ENCODE peak calls at places on chromosomes 12 and 14, in nine cellular contexts. One of them, this sample, is unnamed.

GRCh38 chr12:12779529-12779928 is 5.9 kb upstream of the APOLD1 start:
- DNase-seq in colonic mucosa: no peak
- DNase-seq in ascending aorta: no peak
- DNase-seq in MM.1S: no peak
- DNase-seq in stomach: no peak
- DNase-seq in cardiac muscle cell: no peak
- DNase-seq in breast epithelium: no peak
- DNase-seq in uterus: no peak
- DNase-seq in fibroblast of lung: peak; percentile 88
- DNase-seq in this sample: no peak

GRCh38 chr12:22518067-22518719 is 26.1 kb downstream of the C2CD5 start:
- DNase-seq in breast epithelium: no peak
- DNase-seq in stomach: peak; percentile 84
- DNase-seq in MM.1S: no peak
- DNase-seq in cardiac muscle cell: no peak
- DNase-seq in fibroblast of lung: peak; percentile 65
- DNase-seq in uterus: no peak
- DNase-seq in ascending aorta: no peak
- DNase-seq in colonic mucosa: peak; percentile 32
- DNase-seq in this sample: no peak

GRCh38 chr14:85214471-85214870 is 315.5 kb upstream of the FLRT2 start:
- DNase-seq in fibroblast of lung: peak; percentile 4
- DNase-seq in uterus: no peak
- DNase-seq in stomach: no peak
- DNase-seq in ascending aorta: no peak
- DNase-seq in cardiac muscle cell: no peak
- DNase-seq in MM.1S: no peak
- DNase-seq in colonic mucosa: no peak
- DNase-seq in breast epithelium: no peak
- DNase-seq in this sample: no peak

GRCh38 chr14:25833341-25834121 is 764.3 kb downstream of the NOVA1 start:
- DNase-seq in colonic mucosa: peak; percentile 49
- DNase-seq in ascending aorta: no peak
- DNase-seq in stomach: peak; percentile 27
- DNase-seq in breast epithelium: no peak
- DNase-seq in cardiac muscle cell: peak; percentile 73
- DNase-seq in uterus: peak; percentile 19
- DNase-seq in MM.1S: peak; percentile 21
- DNase-seq in fibroblast of lung: peak; percentile 42
- DNase-seq in this sample: no peak

GRCh38 chr14:26993541-26993940 is 395.7 kb upstream of the NOVA1 start:
- DNase-seq in cardiac muscle cell: no peak
- DNase-seq in uterus: no peak
- DNase-seq in colonic mucosa: no peak
- DNase-seq in breast epithelium: no peak
- DNase-seq in fibroblast of lung: no peak
- DNase-seq in MM.1S: no peak
- DNase-seq in stomach: no peak
- DNase-seq in ascending aorta: no peak
- DNase-seq in this sample: no peak

GRCh38 chr14:91660790-91661189 is 71.1 kb downstream of the CATSPERB start:
- DNase-seq in ascending aorta: no peak
- DNase-seq in colonic mucosa: no peak
- DNase-seq in fibroblast of lung: no peak
- DNase-seq in breast epithelium: no peak
- DNase-seq in MM.1S: no peak
- DNase-seq in cardiac muscle cell: no peak
- DNase-seq in stomach: no peak
- DNase-seq in uterus: no peak
- DNase-seq in this sample: no peak

GRCh38 chr12:94147991-94148840 is at the start of gene PLXNC1:
- DNase-seq in cardiac muscle cell: peak; percentile 74
- DNase-seq in MM.1S: peak; percentile 81
- DNase-seq in stomach: peak; percentile 51
- DNase-seq in colonic mucosa: peak; percentile 70
- DNase-seq in uterus: peak; percentile 46
- DNase-seq in breast epithelium: no peak
- DNase-seq in ascending aorta: no peak
- DNase-seq in fibroblast of lung: peak; percentile 44
- DNase-seq in this sample: no peak

GRCh38 chr12:14394317-14395058 is 29.0 kb downstream of the ATF7IP start:
- DNase-seq in breast epithelium: no peak
- DNase-seq in ascending aorta: no peak
- DNase-seq in stomach: peak; percentile 38
- DNase-seq in cardiac muscle cell: peak; percentile 77
- DNase-seq in colonic mucosa: peak; percentile 40
- DNase-seq in MM.1S: peak; percentile 65
- DNase-seq in uterus: peak; percentile 26
- DNase-seq in fibroblast of lung: peak; percentile 89
- DNase-seq in this sample: no peak

GRCh38 chr14:71231521-71232393 is 324.5 kb downstream of the PCNX1 start:
- DNase-seq in stomach: no peak
- DNase-seq in fibroblast of lung: no peak
- DNase-seq in cardiac muscle cell: no peak
- DNase-seq in breast epithelium: no peak
- DNase-seq in MM.1S: no peak
- DNase-seq in uterus: no peak
- DNase-seq in ascending aorta: no peak
- DNase-seq in colonic mucosa: no peak
- DNase-seq in this sample: no peak

GRCh38 chr14:67680121-67680602 is 5.7 kb upstream of the VTI1B start:
- DNase-seq in MM.1S: no peak
- DNase-seq in uterus: no peak
- DNase-seq in cardiac muscle cell: no peak
- DNase-seq in breast epithelium: no peak
- DNase-seq in stomach: no peak
- DNase-seq in ascending aorta: no peak
- DNase-seq in fibroblast of lung: peak; percentile 78
- DNase-seq in colonic mucosa: no peak
- DNase-seq in this sample: no peak

GRCh38 chr12:110436231-110436630 is 13.9 kb downstream of the ARPC3 start:
- DNase-seq in uterus: no peak
- DNase-seq in ascending aorta: no peak
- DNase-seq in colonic mucosa: no peak
- DNase-seq in breast epithelium: no peak
- DNase-seq in cardiac muscle cell: no peak
- DNase-seq in MM.1S: no peak
- DNase-seq in stomach: no peak
- DNase-seq in fibroblast of lung: no peak
- DNase-seq in this sample: no peak

GRCh38 chr14:102074415-102074964 is 12.4 kb downstream of the HSP90AA1 start:
- DNase-seq in cardiac muscle cell: no peak
- DNase-seq in MM.1S: no peak
- DNase-seq in fibroblast of lung: no peak
- DNase-seq in uterus: no peak
- DNase-seq in ascending aorta: no peak
- DNase-seq in breast epithelium: no peak
- DNase-seq in colonic mucosa: no peak
- DNase-seq in stomach: no peak
- DNase-seq in this sample: no peak

GRCh38 chr14:68638056-68638816 is 154.6 kb downstream of the ZFP36L1 start:
- DNase-seq in uterus: peak; percentile 40
- DNase-seq in colonic mucosa: no peak
- DNase-seq in fibroblast of lung: peak; percentile 43
- DNase-seq in MM.1S: no peak
- DNase-seq in cardiac muscle cell: no peak
- DNase-seq in ascending aorta: no peak
- DNase-seq in stomach: no peak
- DNase-seq in breast epithelium: no peak
- DNase-seq in this sample: peak; percentile 67

GRCh38 chr12:95548539-95549391 is 2.5 kb downstream of the USP44 start:
- DNase-seq in ascending aorta: no peak
- DNase-seq in stomach: peak; percentile 48
- DNase-seq in MM.1S: no peak
- DNase-seq in uterus: peak; percentile 61
- DNase-seq in colonic mucosa: no peak
- DNase-seq in cardiac muscle cell: peak; percentile 65
- DNase-seq in fibroblast of lung: peak; percentile 17
- DNase-seq in breast epithelium: no peak
- DNase-seq in this sample: no peak

GRCh38 chr12:101086490-101086889 is 123.5 kb downstream of the SLC5A8 start:
- DNase-seq in stomach: no peak
- DNase-seq in fibroblast of lung: no peak
- DNase-seq in cardiac muscle cell: no peak
- DNase-seq in MM.1S: no peak
- DNase-seq in colonic mucosa: no peak
- DNase-seq in ascending aorta: no peak
- DNase-seq in uterus: no peak
- DNase-seq in breast epithelium: no peak
- DNase-seq in this sample: no peak

GRCh38 chr12:101087903-101088302 is 122.1 kb downstream of the SLC5A8 start:
- DNase-seq in fibroblast of lung: no peak
- DNase-seq in ascending aorta: no peak
- DNase-seq in uterus: no peak
- DNase-seq in breast epithelium: no peak
- DNase-seq in stomach: no peak
- DNase-seq in MM.1S: no peak
- DNase-seq in colonic mucosa: no peak
- DNase-seq in cardiac muscle cell: no peak
- DNase-seq in this sample: no peak

GRCh38 chr12:101089271-101089670 is 120.8 kb downstream of the SLC5A8 start:
- DNase-seq in fibroblast of lung: no peak
- DNase-seq in breast epithelium: no peak
- DNase-seq in stomach: no peak
- DNase-seq in colonic mucosa: no peak
- DNase-seq in cardiac muscle cell: no peak
- DNase-seq in MM.1S: no peak
- DNase-seq in uterus: no peak
- DNase-seq in ascending aorta: no peak
- DNase-seq in this sample: no peak
- H3K4me1 ChIP-seq in fibroblast of lung: no peaks in the 10 kb centered on the region
- H3K4me1 ChIP-seq in breast epithelium: no peaks in the 10 kb centered on the region
- H3K4me1 ChIP-seq in stomach: no peaks in the 10 kb centered on the region
- H3K4me1 ChIP-seq in colonic mucosa: no peaks in the 10 kb centered on the region
- H3K4me1 ChIP-seq in cardiac muscle cell: no peaks in the 10 kb centered on the region
- H3K4me1 ChIP-seq in MM.1S: no peaks in the 10 kb centered on the region
- H3K4me1 ChIP-seq in uterus: no peaks in the 10 kb centered on the region
- H3K4me1 ChIP-seq in ascending aorta: no peaks in the 10 kb centered on the region
- H3K4me1 ChIP-seq in this sample: no peaks in the 10 kb centered on the region

GRCh38 chr14:78152246-78153068 is 17.7 kb upstream of the NRXN3 start:
- DNase-seq in MM.1S: no peak
- DNase-seq in colonic mucosa: no peak
- DNase-seq in uterus: no peak
- DNase-seq in breast epithelium: no peak
- DNase-seq in stomach: no peak
- DNase-seq in cardiac muscle cell: no peak
- DNase-seq in ascending aorta: no peak
- DNase-seq in fibroblast of lung: no peak
- DNase-seq in this sample: no peak

GRCh38 chr14:78154827-78155226 is 15.3 kb upstream of the NRXN3 start:
- DNase-seq in fibroblast of lung: no peak
- DNase-seq in colonic mucosa: no peak
- DNase-seq in ascending aorta: no peak
- DNase-seq in MM.1S: no peak
- DNase-seq in stomach: no peak
- DNase-seq in breast epithelium: no peak
- DNase-seq in uterus: no peak
- DNase-seq in cardiac muscle cell: no peak
- DNase-seq in this sample: no peak

GRCh38 chr14:78156196-78156595 is 14.0 kb upstream of the NRXN3 start:
- DNase-seq in ascending aorta: no peak
- DNase-seq in cardiac muscle cell: no peak
- DNase-seq in MM.1S: no peak
- DNase-seq in uterus: no peak
- DNase-seq in colonic mucosa: no peak
- DNase-seq in fibroblast of lung: no peak
- DNase-seq in breast epithelium: no peak
- DNase-seq in stomach: no peak
- DNase-seq in this sample: no peak

GRCh38 chr14:78157855-78158436 is 12.2 kb upstream of the NRXN3 start:
- DNase-seq in stomach: peak; percentile 28
- DNase-seq in ascending aorta: no peak
- DNase-seq in fibroblast of lung: no peak
- DNase-seq in MM.1S: no peak
- DNase-seq in uterus: no peak
- DNase-seq in cardiac muscle cell: peak; percentile 85
- DNase-seq in colonic mucosa: no peak
- DNase-seq in breast epithelium: no peak
- DNase-seq in this sample: no peak

GRCh38 chr14:78153069-78153351 is 17.2 kb upstream of the NRXN3 start:
- DNase-seq in breast epithelium: no peak
- DNase-seq in cardiac muscle cell: no peak
- DNase-seq in MM.1S: no peak
- DNase-seq in colonic mucosa: no peak
- DNase-seq in stomach: no peak
- DNase-seq in uterus: no peak
- DNase-seq in ascending aorta: no peak
- DNase-seq in fibroblast of lung: no peak
- DNase-seq in this sample: no peak
- TF ChIP-seq CTCF in breast epithelium: no peak
- TF ChIP-seq CTCF in cardiac muscle cell: no peak
- TF ChIP-seq CTCF in MM.1S: no peak
- TF ChIP-seq CTCF in colonic mucosa: no peak
- TF ChIP-seq CTCF in stomach: no peak
- TF ChIP-seq CTCF in uterus: no peak
- TF ChIP-seq CTCF in ascending aorta: no peak
- TF ChIP-seq CTCF in fibroblast of lung: no peak
- TF ChIP-seq CTCF in this sample: no peak

DNA sequence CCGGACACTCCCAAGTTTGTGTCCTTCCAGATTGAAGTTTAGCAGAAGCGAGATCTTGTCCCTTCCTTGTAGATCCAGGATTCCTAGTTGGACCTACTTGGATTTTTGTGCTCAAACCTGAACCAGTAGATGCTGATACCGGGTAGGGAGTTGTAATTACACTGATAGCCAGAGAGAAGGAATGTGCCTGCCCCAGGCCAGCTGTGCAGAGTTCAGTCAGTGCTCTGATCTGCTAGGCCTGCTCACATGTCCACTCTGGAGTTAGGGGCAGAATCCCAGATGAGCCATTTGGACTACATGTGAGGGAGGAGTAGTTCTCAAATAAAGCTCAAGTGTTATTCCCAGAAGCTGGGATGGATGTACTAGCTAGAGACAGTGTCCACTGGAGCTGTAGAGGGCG is 65.7 kb downstream of the PRKCH start:
- DNase-seq in cardiac muscle cell: peak; percentile 32
- DNase-seq in fibroblast of lung: no peak
- DNase-seq in breast epithelium: no peak
- DNase-seq in stomach: no peak
- DNase-seq in MM.1S: no peak
- DNase-seq in uterus: no peak
- DNase-seq in colonic mucosa: no peak
- DNase-seq in ascending aorta: no peak
- DNase-seq in this sample: no peak
- H3K4me1 ChIP-seq in cardiac muscle cell: peaks cover 56% of the 10 kb centered on the region
- H3K4me1 ChIP-seq in fibroblast of lung: no peaks in the 10 kb centered on the region
- H3K4me1 ChIP-seq in breast epithelium: no peaks in the 10 kb centered on the region
- H3K4me1 ChIP-seq in stomach: peaks cover 5% of the 10 kb centered on the region
- H3K4me1 ChIP-seq in MM.1S: no peaks in the 10 kb centered on the region
- H3K4me1 ChIP-seq in uterus: no peaks in the 10 kb centered on the region
- H3K4me1 ChIP-seq in colonic mucosa: no peaks in the 10 kb centered on the region
- H3K4me1 ChIP-seq in ascending aorta: no peaks in the 10 kb centered on the region
- H3K4me1 ChIP-seq in this sample: peaks cover 56% of the 10 kb centered on the region

DNA sequence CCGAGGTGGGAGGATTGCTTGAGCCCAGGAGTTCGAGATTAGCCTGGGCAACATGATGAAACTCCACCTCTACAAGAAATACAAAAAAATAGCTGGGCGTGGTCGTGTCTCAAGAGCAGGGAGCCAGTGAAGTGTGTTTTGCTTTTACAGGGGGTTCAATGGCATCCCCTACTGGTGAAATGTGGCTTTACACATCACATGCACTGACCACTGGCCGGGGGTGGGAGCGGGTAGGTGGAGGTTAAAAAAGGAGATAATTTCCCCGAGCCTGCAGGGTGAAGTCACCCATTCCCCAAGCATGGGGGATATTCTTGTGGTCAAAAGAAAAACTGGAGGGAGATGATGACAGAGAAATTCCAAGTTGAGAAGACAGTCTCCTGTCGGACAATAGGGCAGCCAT is 63.6 kb upstream of the PWP1 start:
- DNase-seq in ascending aorta: no peak
- DNase-seq in uterus: no peak
- DNase-seq in fibroblast of lung: no peak
- DNase-seq in stomach: no peak
- DNase-seq in cardiac muscle cell: no peak
- DNase-seq in breast epithelium: no peak
- DNase-seq in colonic mucosa: no peak
- DNase-seq in MM.1S: no peak
- DNase-seq in this sample: no peak
- TF ChIP-seq CTCF in ascending aorta: no peak
- TF ChIP-seq CTCF in uterus: no peak
- TF ChIP-seq CTCF in fibroblast of lung: peak; percentile 35
- TF ChIP-seq CTCF in stomach: no peak
- TF ChIP-seq CTCF in cardiac muscle cell: peak; percentile 36
- TF ChIP-seq CTCF in breast epithelium: no peak
- TF ChIP-seq CTCF in colonic mucosa: peak; percentile 20
- TF ChIP-seq CTCF in MM.1S: peak; percentile 53
- TF ChIP-seq CTCF in this sample: no peak

This sample was measured in vagina.